ENCODE peak calls at places on chromosomes 2 and 18, in ten cellular contexts. R, B, V, U, X, M, H, Q, L and J are unnamed samples. For H3K9me3, the result is how much of the 10 kb centered on the place peaks cover.

GRCh38 chr2:30862054-30862651 is 54.9 kb upstream of the CAPN13 start:
- DNase-seq in R (peak), B (peak), V (peak), U (peak), X (peak), M (peak), H (peak), Q (no peak), L (no peak), J (peak)

GRCh38 chr18:78640596-78640995 is 339.0 kb upstream of the SALL3 start:
- DNase-seq in R (no peak), B (no peak), V (no peak), U (no peak), X (no peak), M (no peak), H (no peak), Q (no peak), L (no peak), J (no peak)

GRCh38 chr2:36511858-36512630 is 85.9 kb downstream of the FEZ2 start:
- DNase-seq in R (peak), B (no peak), V (no peak), U (no peak), X (no peak), M (no peak), H (no peak), Q (no peak), L (no peak), J (no peak)

GRCh38 chr2:128622916-128623620 is 304.4 kb upstream of the HS6ST1 start:
- DNase-seq in R (peak), B (no peak), V (no peak), U (no peak), X (no peak), M (no peak), H (no peak), Q (peak), L (no peak), J (no peak)

GRCh38 chr18:33567705-33568104 is 10.3 kb upstream of the ASXL3 start:
- DNase-seq in R (no peak), B (no peak), V (no peak), U (no peak), X (no peak), M (no peak), H (no peak), Q (no peak), L (no peak), J (no peak)

GRCh38 chr18:10013621-10014543 is 100.1 kb downstream of the VAPA start:
- DNase-seq in R (no peak), B (no peak), V (peak), U (no peak), X (no peak), M (peak), H (no peak), Q (no peak), L (no peak), J (no peak)

GRCh38 chr2:234500394-234501006 is 3.6 kb upstream of the ARL4C start:
- DNase-seq in R (peak), B (peak), V (peak), U (peak), X (peak), M (peak), H (peak), Q (peak), L (peak), J (peak)

GRCh38 chr18:22551536-22552151 is 133.9 kb upstream of the CTAGE1 start:
- DNase-seq in R (no peak), B (no peak), V (no peak), U (peak), X (no peak), M (no peak), H (no peak), Q (no peak), L (no peak), J (no peak)

GRCh38 chr2:23940976-23941605 is 828 bp downstream of the UBXN2A start:
- DNase-seq in R (peak), B (no peak), V (no peak), U (no peak), X (no peak), M (peak), H (no peak), Q (no peak), L (no peak), J (no peak)

GRCh38 chr2:122856696-122857095 is 1101.2 kb downstream of the TSN start:
- DNase-seq in R (no peak), B (no peak), V (no peak), U (no peak), X (no peak), M (no peak), H (no peak), Q (no peak), L (no peak), J (no peak)

GRCh38 chr2:20186078-20186854 is 38.7 kb downstream of the SDC1 start:
- DNase-seq in R (peak), B (peak), V (peak), U (peak), X (no peak), M (no peak), H (no peak), Q (peak), L (no peak), J (no peak)

GRCh38 chr18:60975419-60975818 is 357.8 kb upstream of the CDH20 start:
- DNase-seq in R (no peak), B (no peak), V (no peak), U (no peak), X (peak), M (no peak), H (no peak), Q (no peak), L (no peak), J (no peak)

GRCh38 chr18:21538230-21538629 is 62.3 kb downstream of the ESCO1 start:
- DNase-seq in R (no peak), B (no peak), V (no peak), U (no peak), X (no peak), M (no peak), H (no peak), Q (no peak), L (no peak), J (no peak)

GRCh38 chr18:63111549-63112402 is 207.8 kb downstream of the BCL2 start:
- DNase-seq in R (peak), B (peak), V (peak), U (no peak), X (no peak), M (peak), H (no peak), Q (no peak), L (no peak), J (no peak)

GRCh38 chr2:3481011-3481400 is 38.3 kb downstream of the ADI1 start:
- DNase-seq in R (peak), B (no peak), V (no peak), U (no peak), X (no peak), M (no peak), H (no peak), Q (no peak), L (no peak), J (no peak)
- H3K27ac ChIP-seq in R (no peak), B (no peak), V (no peak), U (no peak), X (no peak), M (peak), H (no peak), Q (no peak), L (no peak), J (no peak)

GRCh38 chr18:2442006-2442405 is 129.3 kb downstream of the METTL4 start:
- DNase-seq in R (no peak), B (no peak), V (no peak), U (no peak), X (no peak), M (no peak), H (no peak), Q (no peak), L (no peak), J (no peak)

GRCh38 chr18:2441544-2441943 is 129.8 kb downstream of the METTL4 start:
- DNase-seq in R (peak), B (no peak), V (no peak), U (no peak), X (no peak), M (no peak), H (no peak), Q (no peak), L (no peak), J (no peak)

GRCh38 chr18:2448565-2449151 is 122.6 kb downstream of the METTL4 start:
- DNase-seq in R (no peak), B (no peak), V (no peak), U (no peak), X (no peak), M (no peak), H (no peak), Q (no peak), L (no peak), J (no peak)

GRCh38 chr18:2442726-2443275 is 128.5 kb downstream of the METTL4 start:
- DNase-seq in R (no peak), B (no peak), V (no peak), U (no peak), X (no peak), M (no peak), H (no peak), Q (no peak), L (no peak), J (no peak)

GRCh38 chr18:2444201-2444875 is 127.0 kb downstream of the METTL4 start:
- DNase-seq in R (no peak), B (no peak), V (no peak), U (no peak), X (peak), M (no peak), H (no peak), Q (no peak), L (no peak), J (no peak)
- H3K4me3 ChIP-seq in R (no peak), B (no peak), V (no peak), U (no peak), X (no peak), M (no peak), H (no peak), Q (no peak), L (no peak), J (no peak)

DNA sequence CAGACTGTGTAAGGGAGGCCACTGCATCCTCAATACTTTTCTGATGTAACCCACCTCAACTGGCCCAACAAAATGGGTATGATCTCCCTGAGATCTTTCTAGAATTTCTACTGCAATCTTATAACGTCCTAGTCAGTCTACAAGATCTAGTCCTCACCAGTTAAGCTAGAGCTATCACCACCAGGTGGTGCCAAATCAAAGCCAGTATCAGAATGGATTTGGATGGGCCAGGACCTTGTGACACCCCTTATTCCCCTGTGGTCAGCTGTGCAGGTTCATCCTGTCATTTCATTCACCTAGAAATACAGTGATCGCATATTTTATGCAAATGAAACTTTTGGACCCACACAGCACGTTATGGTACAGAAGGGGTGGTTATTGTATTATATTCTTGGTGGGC is 90.3 kb downstream of the OLA1 start:
- DNase-seq in R (no peak), B (no peak), V (peak), U (peak), X (peak), M (peak), H (peak), Q (no peak), L (no peak), J (peak)
- H3K9me3 ChIP-seq in R (under half), B (under half), V (under half), U (under half), X (under half), M (under half), H (under half), Q (under half), L (under half), J (under half)

GRCh38 chr18:76448262-76449109 is 46.6 kb downstream of the ZNF516 start:
- DNase-seq in R (no peak), B (no peak), V (peak), U (no peak), X (no peak), M (no peak), H (no peak), Q (no peak), L (no peak), J (no peak)
- H3K27ac ChIP-seq in R (no peak), B (peak), V (peak), U (no peak), X (no peak), M (no peak), H (no peak), Q (no peak), L (no peak), J (no peak)

DNA sequence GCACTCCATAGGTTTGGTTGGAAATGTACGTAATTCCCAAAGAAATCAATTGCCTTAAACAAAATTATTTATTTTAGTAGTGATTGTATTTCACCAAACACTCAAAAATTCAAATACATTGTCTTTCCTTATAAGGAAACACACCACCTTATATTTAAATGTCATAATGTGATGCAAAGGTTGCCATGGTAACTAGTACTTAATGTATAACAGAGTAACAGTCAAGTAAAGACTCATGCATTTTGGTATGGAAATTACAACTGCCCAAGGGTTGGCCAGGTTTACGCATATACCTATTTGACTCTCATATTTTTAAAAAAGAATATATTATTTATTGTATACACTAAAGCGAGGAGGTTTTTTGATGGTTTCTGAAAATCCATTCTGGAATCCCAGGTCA is 231.2 kb downstream of the TCF4 start:
- DNase-seq in R (no peak), B (no peak), V (no peak), U (no peak), X (no peak), M (no peak), H (no peak), Q (no peak), L (no peak), J (no peak)
- H3K4me3 ChIP-seq in R (no peak), B (no peak), V (no peak), U (no peak), X (no peak), M (no peak), H (no peak), Q (no peak), L (no peak), J (no peak)

GRCh38 chr2:4718777-4719176 is 973.4 kb upstream of the SOX11 start:
- DNase-seq in R (no peak), B (no peak), V (no peak), U (no peak), X (no peak), M (no peak), H (no peak), Q (no peak), L (no peak), J (no peak)

DNA sequence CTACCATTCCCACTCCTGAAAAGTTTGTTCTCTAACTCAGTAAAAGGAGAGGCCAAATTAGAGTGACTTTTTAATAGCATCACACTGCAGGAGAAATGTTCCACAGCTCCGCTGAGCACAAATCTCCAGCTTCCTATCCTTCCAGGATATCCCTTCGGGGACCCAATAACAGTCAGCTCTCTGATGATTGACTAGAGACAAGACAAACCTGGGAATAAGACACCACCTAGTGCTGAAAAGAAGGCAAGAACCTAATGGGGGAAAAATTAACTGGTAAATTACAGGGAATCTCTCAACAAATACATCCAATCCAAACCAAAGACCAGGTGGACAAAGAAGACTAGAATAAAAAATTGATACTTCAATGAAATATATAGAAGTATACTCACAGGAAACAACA is 977.1 kb upstream of the SOX11 start:
- DNase-seq in R (no peak), B (no peak), V (no peak), U (no peak), X (peak), M (peak), H (no peak), Q (no peak), L (no peak), J (no peak)
- H3K9me3 ChIP-seq in R (under half), B (under half), V (under half), U (under half), X (under half), M (under half), H (under half), Q (under half), L (under half), J (under half)

DNA sequence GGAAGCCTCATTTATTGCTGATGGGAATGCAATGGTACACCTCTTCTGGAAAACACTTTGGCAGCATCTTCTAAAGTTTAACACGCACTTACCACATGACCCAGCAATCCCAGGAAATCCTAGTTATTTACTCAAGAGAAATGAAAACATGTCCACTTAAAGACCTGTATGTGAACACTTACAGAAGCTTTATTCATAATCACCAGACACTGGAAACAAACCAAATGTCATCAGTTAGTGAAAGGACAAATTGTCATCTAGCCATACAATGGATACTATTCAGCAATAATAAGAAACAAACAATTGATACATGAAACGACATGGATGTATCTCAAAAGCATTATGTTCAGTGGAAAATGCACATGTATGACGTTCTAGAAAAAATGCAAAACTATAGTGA is 10.1 kb downstream of the DNER start:
- DNase-seq in R (no peak), B (no peak), V (no peak), U (no peak), X (no peak), M (no peak), H (no peak), Q (no peak), L (no peak), J (no peak)
- H3K27ac ChIP-seq in R (no peak), B (no peak), V (no peak), U (no peak), X (no peak), M (no peak), H (no peak), Q (no peak), L (no peak), J (no peak)

GRCh38 chr2:3041246-3041645 is 336.4 kb downstream of the EIPR1 start:
- DNase-seq in R (no peak), B (no peak), V (no peak), U (no peak), X (no peak), M (no peak), H (no peak), Q (no peak), L (no peak), J (no peak)
- H3K4me3 ChIP-seq in R (no peak), B (no peak), V (no peak), U (no peak), X (no peak), M (no peak), H (no peak), Q (no peak), L (no peak), J (no peak)